ENCODE peak calls at places on chromosomes 2 and 18, in nine cellular contexts. A, L, T, X, H, Z, W, D and I are unnamed samples.

GRCh38 chr2:64456298-64456697 is 2.3 kb downstream of the LGALSL start:
- DNase-seq in A (no peak), L (peak; percentile 19), T (no peak), X (no peak), H (no peak), Z (peak; percentile 75), W (no peak), D (no peak), I (no peak)

GRCh38 chr2:63663013-63663864 is 74.5 kb downstream of the MDH1 start:
- DNase-seq in A (no peak), L (no peak), T (no peak), X (no peak), H (no peak), Z (no peak), W (no peak), D (no peak), I (no peak)

GRCh38 chr2:182858671-182859070 is 7.8 kb downstream of the FRZB start:
- DNase-seq in A (no peak), L (no peak), T (peak; percentile 11), X (no peak), H (no peak), Z (no peak), W (no peak), D (no peak), I (no peak)

GRCh38 chr2:207133862-207134519 is 31.8 kb downstream of the KLF7 start:
- DNase-seq in A (peak; percentile 58), L (no peak), T (peak; percentile 84), X (peak; percentile 14), H (no peak), Z (peak; percentile 75), W (no peak), D (peak; percentile 90), I (no peak)

GRCh38 chr18:48122816-48123215 is 192.4 kb upstream of the SMAD2 start:
- DNase-seq in A (no peak), L (no peak), T (no peak), X (no peak), H (no peak), Z (no peak), W (no peak), D (no peak), I (no peak)

GRCh38 chr18:57649536-57650495 is 28.2 kb upstream of the NARS1 start:
- DNase-seq in A (no peak), L (no peak), T (peak; percentile 95), X (no peak), H (no peak), Z (no peak), W (no peak), D (no peak), I (no peak)

GRCh38 chr2:16105178-16105663 is 164.9 kb downstream of the MYCN start:
- DNase-seq in A (no peak), L (peak; percentile 13), T (no peak), X (no peak), H (no peak), Z (no peak), W (no peak), D (no peak), I (no peak)

GRCh38 chr18:50853863-50854271 is 25.1 kb upstream of the ME2 start:
- DNase-seq in A (no peak), L (no peak), T (peak; percentile 29), X (peak; percentile 14), H (no peak), Z (no peak), W (no peak), D (peak; percentile 21), I (no peak)

GRCh38 chr2:37350034-37350433 is 5.6 kb downstream of the QPCT start:
- DNase-seq in A (no peak), L (no peak), T (peak; percentile 26), X (peak; percentile 7), H (no peak), Z (no peak), W (peak; percentile 35), D (no peak), I (no peak)

GRCh38 chr2:29729932-29730331 is 191.5 kb downstream of the ALK start:
- DNase-seq in A (no peak), L (no peak), T (no peak), X (no peak), H (no peak), Z (no peak), W (no peak), D (no peak), I (no peak)

GRCh38 chr2:8171608-8172007 is 510.2 kb upstream of the ID2 start:
- DNase-seq in A (no peak), L (no peak), T (no peak), X (no peak), H (no peak), Z (no peak), W (no peak), D (no peak), I (no peak)

GRCh38 chr2:10478916-10479315 is 30.8 kb upstream of the ODC1 start:
- DNase-seq in A (no peak), L (no peak), T (no peak), X (no peak), H (no peak), Z (peak; percentile 60), W (no peak), D (no peak), I (no peak)

GRCh38 chr2:100013892-100014677 is 128.3 kb downstream of the AFF3 start:
- DNase-seq in A (peak; percentile 19), L (peak; percentile 33), T (peak; percentile 80), X (peak; percentile 1), H (no peak), Z (no peak), W (no peak), D (peak; percentile 49), I (no peak)

DNA sequence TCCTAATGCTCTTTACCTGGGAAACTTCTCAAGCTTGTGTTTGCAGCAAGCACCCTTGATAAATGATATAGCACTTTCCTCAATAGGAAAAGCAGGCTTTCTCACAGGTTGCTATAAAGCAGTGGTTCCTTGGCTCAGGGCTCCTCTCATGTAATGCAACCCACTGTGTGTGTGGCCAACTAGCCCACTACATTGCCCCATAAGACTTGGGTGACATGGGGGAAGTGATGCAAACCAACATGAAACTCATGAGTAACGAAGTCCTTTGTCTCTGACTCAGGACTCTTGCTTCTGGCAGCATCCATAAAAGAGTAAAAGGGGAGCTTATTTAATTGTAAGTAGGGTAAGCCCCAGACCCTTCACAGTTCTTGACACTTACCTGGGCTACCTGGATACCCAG is 106.9 kb downstream of the COL4A4 start:
- DNase-seq in A (no peak), L (no peak), T (no peak), X (no peak), H (no peak), Z (no peak), W (no peak), D (no peak), I (no peak)
- H3K27ac ChIP-seq in A (no peak overlapping the region), L (no peak overlapping the region), T (no peak overlapping the region), X (no peak overlapping the region), H (no peak overlapping the region), Z (no peak overlapping the region), W (no peak overlapping the region), D (no peak overlapping the region), I (no peak overlapping the region)

DNA sequence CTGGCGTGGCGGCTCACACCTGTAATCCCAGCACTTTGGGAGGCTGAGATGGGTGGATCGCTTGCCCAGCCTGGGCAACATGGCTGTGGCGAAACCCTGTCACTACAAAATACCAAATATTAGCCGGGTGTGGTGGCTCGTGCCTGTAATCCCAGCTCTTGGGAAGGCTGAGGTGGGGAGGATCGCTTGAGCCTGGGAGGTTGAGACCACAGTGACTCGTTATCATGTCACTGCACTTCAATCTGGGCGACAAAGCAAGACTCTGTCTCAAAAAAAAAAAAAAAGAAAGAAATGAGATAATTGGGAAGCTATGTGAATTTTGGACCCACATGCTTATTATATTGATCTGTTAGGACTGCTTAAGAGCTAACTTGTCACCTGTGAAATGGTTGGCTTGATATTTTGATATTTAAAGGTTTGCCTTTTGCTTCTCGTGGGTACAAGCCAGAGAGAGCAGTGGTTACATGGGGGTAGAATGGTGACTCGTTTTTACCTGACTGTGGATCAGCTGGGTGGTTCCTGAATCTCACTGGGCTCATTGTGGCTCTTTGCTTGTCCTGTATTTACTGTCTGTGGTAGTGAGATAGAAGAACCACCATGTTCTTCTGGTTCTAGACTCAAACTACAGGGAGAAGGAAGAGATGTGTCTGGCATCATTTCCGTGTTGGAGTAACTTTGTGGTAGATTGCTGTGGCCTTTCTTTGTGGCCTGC is 28.9 kb downstream of the ZNF532 start:
- DNase-seq in A (no peak), L (no peak), T (peak; percentile 71), X (no peak), H (no peak), Z (no peak), W (no peak), D (no peak), I (no peak)
- H3K27ac ChIP-seq in A (peak overlapping the region; percentile 84), L (no peak overlapping the region), T (peak overlapping the region; percentile 65), X (no peak overlapping the region), H (no peak overlapping the region), Z (no peak overlapping the region), W (no peak overlapping the region), D (no peak overlapping the region), I (no peak overlapping the region)

DNA sequence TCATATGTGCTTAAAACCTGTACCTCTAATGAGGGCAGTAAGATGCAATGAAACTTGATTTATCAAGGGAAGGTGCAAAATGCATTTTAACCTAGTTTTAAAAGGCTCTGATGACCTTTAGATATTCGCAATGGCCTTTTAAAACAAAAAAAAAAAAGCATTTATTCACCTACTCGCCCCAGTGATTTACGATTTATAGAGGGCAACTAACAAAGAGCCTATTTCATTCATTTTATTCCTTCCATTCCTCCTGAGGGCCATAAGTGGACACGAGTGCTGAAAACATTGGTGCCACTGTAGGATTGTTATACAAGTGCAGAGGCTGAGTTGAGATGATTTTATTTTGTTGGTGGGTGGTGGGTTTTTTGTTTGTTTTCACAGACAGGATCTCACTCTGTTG is 48.1 kb downstream of the RNF152 start:
- DNase-seq in A (no peak), L (no peak), T (no peak), X (no peak), H (no peak), Z (no peak), W (no peak), D (no peak), I (no peak)
- H3K27ac ChIP-seq in A (no peak overlapping the region), L (no peak overlapping the region), T (no peak overlapping the region), X (no peak overlapping the region), H (no peak overlapping the region), Z (no peak overlapping the region), W (no peak overlapping the region), D (no peak overlapping the region), I (no peak overlapping the region)

GRCh38 chr2:191385416-191386160 is 140.4 kb downstream of the MYO1B start:
- DNase-seq in A (no peak), L (no peak), T (peak; percentile 27), X (no peak), H (no peak), Z (no peak), W (no peak), D (no peak), I (no peak)

GRCh38 chr2:191379375-191379774 is 134.2 kb downstream of the MYO1B start:
- DNase-seq in A (no peak), L (no peak), T (no peak), X (no peak), H (no peak), Z (no peak), W (no peak), D (no peak), I (no peak)

GRCh38 chr2:191383486-191383885 is 138.3 kb downstream of the MYO1B start:
- DNase-seq in A (no peak), L (no peak), T (no peak), X (no peak), H (no peak), Z (no peak), W (no peak), D (no peak), I (no peak)

GRCh38 chr2:191384829-191385228 is 139.6 kb downstream of the MYO1B start:
- DNase-seq in A (no peak), L (no peak), T (no peak), X (no peak), H (no peak), Z (no peak), W (no peak), D (no peak), I (no peak)

GRCh38 chr2:191382801-191383200 is 137.6 kb downstream of the MYO1B start:
- DNase-seq in A (no peak), L (peak; percentile 28), T (peak; percentile 95), X (peak; percentile 46), H (no peak), Z (no peak), W (no peak), D (no peak), I (no peak)
- H3K27ac ChIP-seq in A (no peak overlapping the region), L (no peak overlapping the region), T (peak overlapping the region; percentile 73), X (peak overlapping the region; percentile 76), H (no peak overlapping the region), Z (peak overlapping the region; percentile 1), W (peak overlapping the region; percentile 3), D (no peak overlapping the region), I (no peak overlapping the region)